ENCODE peak calls at places on chromosomes 1 and 21, in nine cellular contexts. O is H54; A is stimulated activated CD8-positive, alpha-beta memory T cell treated with anti-CD3 and anti-CD28 coated beads, Interleukin-15, amount 100 ng/mL, for 24 hours; L is A172; J is memory B cell; S is activated gamma-delta T cell treated with anti-CD3 and anti-CD28 coated beads, Interleukin-2, amount 50 U/mL, for 16 hours; R is ureter; Q is HEK293T; Z is fibroblast of the conjunctiva. D is an unnamed sample.

GRCh38 chr1:234398849-234399381 is 25.7 kb downstream of the COA6 start:
- DNase-seq in R (no peak), L (peak; percentile 34), A (no peak), S (no peak), Q (no peak), Z (no peak), J (no peak), O (no peak), D (no peak)

GRCh38 chr1:215568287-215568692 is 1.2 kb downstream of the KCTD3 start:
- DNase-seq in S (no peak), O (peak; percentile 5), A (no peak), J (no peak), Z (peak; percentile 43), Q (no peak), R (no peak), L (peak; percentile 37), D (peak; percentile 45)

GRCh38 chr1:57927003-57927402 is 503.1 kb upstream of the DAB1 start:
- DNase-seq in Z (no peak), L (no peak), R (no peak), J (no peak), S (no peak), Q (no peak), A (no peak), O (no peak), D (no peak)

GRCh38 chr1:10730985-10731384 is 65.5 kb downstream of the CASZ1 start:
- DNase-seq in J (no peak), L (peak; percentile 72), Q (no peak), S (no peak), R (no peak), Z (peak; percentile 36), A (no peak), O (peak; percentile 66), D (peak; percentile 53)

GRCh38 chr1:63759778-63760177 is 14.0 kb upstream of the ROR1 start:
- DNase-seq in L (no peak), A (no peak), J (no peak), Q (no peak), S (no peak), R (no peak), Z (no peak), O (no peak), D (no peak)

GRCh38 chr1:27598902-27599528 is 4.9 kb downstream of the AHDC1 start:
- DNase-seq in Z (peak; percentile 70), S (no peak), A (no peak), L (peak; percentile 60), Q (no peak), R (peak; percentile 72), J (no peak), O (peak; percentile 76), D (peak; percentile 34)

GRCh38 chr21:38807481-38807880 is 1.8 kb downstream of the ETS2 start:
- DNase-seq in S (no peak), R (no peak), A (no peak), O (no peak), Q (no peak), Z (no peak), L (no peak), J (no peak), D (no peak)

GRCh38 chr1:234188454-234188792 is 184.8 kb upstream of the COA6 start:
- DNase-seq in O (no peak), J (no peak), Q (no peak), R (no peak), Z (no peak), A (no peak), L (peak; percentile 24), S (no peak), D (no peak)

GRCh38 chr1:96416111-96416595 is 305.4 kb upstream of the PTBP2 start:
- DNase-seq in Z (peak; percentile 91), O (peak; percentile 26), A (no peak), S (no peak), R (peak; percentile 46), J (no peak), Q (no peak), L (peak; percentile 89), D (peak; percentile 47)

GRCh38 chr1:172401907-172402306 is 18.6 kb upstream of the C1orf105 start:
- DNase-seq in L (no peak), S (no peak), A (no peak), J (no peak), R (no peak), Z (no peak), Q (peak; percentile 11), O (no peak), D (no peak)

GRCh38 chr21:29453511-29453910 is 154.8 kb downstream of the BACH1 start:
- DNase-seq in S (no peak), Z (no peak), R (no peak), Q (no peak), L (no peak), J (no peak), O (no peak), A (no peak), D (no peak)

GRCh38 chr1:31324093-31324492 is 27.3 kb downstream of the ZCCHC17 start:
- DNase-seq in Q (no peak), J (no peak), S (no peak), R (no peak), Z (no peak), L (no peak), A (no peak), O (no peak), D (no peak)

GRCh38 chr1:182575540-182576149 is 13.4 kb downstream of the RNASEL start:
- DNase-seq in O (peak; percentile 31), L (peak; percentile 50), R (no peak), S (no peak), J (no peak), Q (no peak), A (no peak), Z (peak; percentile 49), D (peak; percentile 59)

GRCh38 chr1:204558467-204558866 is 42.3 kb downstream of the MDM4 start:
- DNase-seq in O (no peak), R (no peak), Z (no peak), Q (no peak), L (no peak), A (no peak), S (no peak), J (no peak), D (no peak)

GRCh38 chr1:48219803-48220202 is 2.7 kb upstream of the SLC5A9 start:
- DNase-seq in J (no peak), Q (no peak), Z (no peak), A (no peak), S (no peak), R (no peak), L (no peak), O (no peak), D (no peak)

GRCh38 chr1:30044745-30045144 is 678.6 kb downstream of the MATN1 start:
- DNase-seq in A (no peak), Q (no peak), R (peak; percentile 14), Z (no peak), O (no peak), L (no peak), S (no peak), J (no peak), D (no peak)

GRCh38 chr1:25774921-25775774 is 24.8 kb upstream of the SELENON start:
- DNase-seq in R (no peak), L (no peak), Z (no peak), A (peak; percentile 30), O (no peak), Q (no peak), J (no peak), S (peak; percentile 76), D (no peak)

GRCh38 chr1:178543291-178543609 is 30.3 kb downstream of the TEX35 start:
- DNase-seq in J (peak; percentile 29), Z (no peak), L (no peak), O (no peak), R (no peak), Q (peak; percentile 71), S (no peak), A (no peak), D (no peak)

GRCh38 chr1:38614861-38615260 is 244.7 kb downstream of the RRAGC start:
- DNase-seq in O (no peak), Z (no peak), J (no peak), R (no peak), S (no peak), A (no peak), L (no peak), Q (no peak), D (no peak)

GRCh38 chr21:17548262-17548661 is 35.4 kb downstream of the CXADR start:
- DNase-seq in J (no peak), S (no peak), O (no peak), Q (no peak), Z (no peak), A (no peak), R (no peak), L (no peak), D (no peak)

GRCh38 chr1:53349968-53350852 is 22.3 kb upstream of the LRP8 start:
- DNase-seq in Q (no peak), J (no peak), O (no peak), Z (no peak), R (peak; percentile 31), S (no peak), A (no peak), L (no peak), D (no peak)

GRCh38 chr1:118948796-118949195 is 39.3 kb downstream of the TBX15 start:
- DNase-seq in A (no peak), S (no peak), O (no peak), L (no peak), Q (no peak), Z (no peak), J (no peak), R (no peak), D (no peak)

GRCh38 chr1:168811213-168811612 is 82.2 kb upstream of the DPT start:
- DNase-seq in Q (no peak), L (no peak), S (no peak), Z (no peak), O (no peak), J (no peak), R (no peak), A (no peak), D (no peak)

GRCh38 chr1:51750218-51750617 is 128.3 kb downstream of the NRDC start:
- DNase-seq in S (no peak), Z (no peak), L (peak; percentile 16), J (no peak), Q (no peak), A (no peak), O (no peak), R (no peak), D (no peak)

GRCh38 chr1:28170036-28170596 is 6.4 kb downstream of the PTAFR start:
- DNase-seq in L (no peak), A (no peak), Q (no peak), R (no peak), Z (no peak), J (no peak), O (no peak), S (no peak), D (no peak)

GRCh38 chr1:50830621-50831020 is 129.4 kb downstream of the FAF1 start:
- DNase-seq in O (no peak), J (no peak), S (no peak), R (no peak), Q (no peak), A (no peak), Z (no peak), L (no peak), D (no peak)

GRCh38 chr1:174712541-174712940 is 264.8 kb downstream of the GPR52 start:
- DNase-seq in J (no peak), A (no peak), R (no peak), L (no peak), O (no peak), Q (no peak), S (no peak), Z (no peak), D (no peak)

GRCh38 chr1:113660053-113660452 is 99.2 kb downstream of the PHTF1 start:
- DNase-seq in L (no peak), O (no peak), A (no peak), S (no peak), J (no peak), Q (no peak), R (no peak), Z (no peak), D (no peak)

GRCh38 chr1:155206891-155207577 is 663 bp downstream of the THBS3 start:
- DNase-seq in R (peak; percentile 92), S (peak; percentile 86), A (peak; percentile 76), Z (peak; percentile 69), Q (peak; percentile 79), L (peak; percentile 87), J (peak; percentile 93), O (peak; percentile 65), D (peak; percentile 88)

GRCh38 chr1:221759436-221759835 is 17.5 kb upstream of the DUSP10 start:
- DNase-seq in Q (no peak), S (no peak), A (no peak), L (peak; percentile 76), Z (no peak), J (no peak), O (no peak), R (no peak), D (no peak)

GRCh38 chr21:44084496-44085241 is 22.5 kb upstream of the PWP2 start:
- DNase-seq in L (no peak), Z (no peak), J (no peak), S (no peak), Q (no peak), R (peak; percentile 38), A (no peak), O (no peak), D (no peak)